ENCODE peak calls at places on chromosomes 1 and 21, in ten cellular contexts. D is PC-3, U is GM23248, T is H9, E is IMR-90, B is mammary epithelial cell, O is hepatocyte, S is HCT116, L is MM.1S, P is Karpas-422. M is an unnamed sample.

GRCh38 chr1:46486432-46487015 is 3.1 kb upstream of the DMBX1 start:
- DNase-seq in E (no peak), P (no peak), S (no peak), O (no peak), U (no peak), T (no peak), L (no peak), B (no peak), D (no peak), M (no peak)

GRCh38 chr1:76073471-76073870 is 1.1 kb upstream of the ST6GALNAC3 start:
- DNase-seq in D (no peak), U (peak), B (peak), P (no peak), L (no peak), S (no peak), O (peak), T (no peak), E (peak), M (peak)

GRCh38 chr1:97008226-97008625 is 286.6 kb downstream of the PTBP2 start:
- DNase-seq in E (peak), U (peak), D (peak), S (no peak), P (no peak), T (no peak), L (no peak), B (no peak), O (no peak), M (no peak)

GRCh38 chr21:44795342-44795741 is 6.3 kb downstream of the UBE2G2 start:
- DNase-seq in O (no peak), U (no peak), E (no peak), L (no peak), P (no peak), D (no peak), S (no peak), T (no peak), B (no peak), M (no peak)

GRCh38 chr1:24294757-24295371 is 24.3 kb upstream of the GRHL3 start:
- DNase-seq in O (peak), E (no peak), P (no peak), S (no peak), T (no peak), L (no peak), U (peak), D (peak), B (peak), M (peak)

GRCh38 chr1:56418047-56418680 is 161.2 kb downstream of the PLPP3 start:
- DNase-seq in E (no peak), P (no peak), S (no peak), B (no peak), T (no peak), O (no peak), L (no peak), U (no peak), D (no peak), M (no peak)

GRCh38 chr1:110535985-110536384 is 17.0 kb upstream of the KCNA10 start:
- DNase-seq in B (no peak), S (no peak), T (no peak), L (no peak), U (no peak), P (no peak), E (peak), D (no peak), O (no peak), M (no peak)

GRCh38 chr1:68293122-68293521 is 60.8 kb upstream of the WLS start:
- DNase-seq in P (no peak), S (no peak), D (no peak), O (no peak), T (peak), B (no peak), E (no peak), L (no peak), U (peak), M (peak)

GRCh38 chr1:46622341-46622740 is 5.7 kb upstream of the MOB3C start:
- DNase-seq in S (no peak), L (peak), U (peak), P (peak), D (peak), B (peak), E (peak), O (no peak), T (peak), M (peak)

GRCh38 chr1:193846881-193847280 is 660.5 kb upstream of the B3GALT2 start:
- DNase-seq in T (no peak), L (no peak), B (no peak), D (no peak), U (no peak), O (no peak), P (no peak), S (no peak), E (peak), M (no peak)

GRCh38 chr1:57158660-57159059 is 192.8 kb upstream of the C8B start:
- DNase-seq in S (no peak), L (no peak), O (no peak), T (no peak), E (no peak), U (peak), D (no peak), P (no peak), B (no peak), M (no peak)

GRCh38 chr1:98260839-98261238 is 340.0 kb upstream of the DPYD start:
- DNase-seq in T (no peak), L (no peak), E (no peak), B (no peak), U (no peak), P (no peak), S (no peak), D (no peak), O (no peak), M (peak)

GRCh38 chr21:22961248-22961647 is 1963.0 kb downstream of the NCAM2 start:
- DNase-seq in E (no peak), L (peak), O (no peak), U (no peak), S (no peak), D (no peak), P (no peak), T (no peak), B (no peak), M (no peak)

GRCh38 chr1:3116560-3116959 is 47.6 kb downstream of the PRDM16 start:
- DNase-seq in P (no peak), L (no peak), T (no peak), O (no peak), U (no peak), B (no peak), E (no peak), D (no peak), S (no peak), M (no peak)

GRCh38 chr1:222416001-222416791 is 131.7 kb downstream of the HHIPL2 start:
- DNase-seq in U (no peak), L (no peak), O (no peak), B (peak), E (peak), T (no peak), D (no peak), S (no peak), P (no peak), M (no peak)

GRCh38 chr1:226779536-226779935 is 40.5 kb upstream of the ITPKB start:
- DNase-seq in L (no peak), P (no peak), O (no peak), S (no peak), E (no peak), D (peak), T (no peak), U (no peak), B (no peak), M (no peak)

GRCh38 chr1:235073331-235073967 is 55.2 kb downstream of the TOMM20 start:
- DNase-seq in O (peak), U (peak), D (peak), B (peak), T (no peak), L (no peak), S (no peak), E (no peak), P (no peak), M (no peak)

GRCh38 chr1:89942825-89943658 is 51.9 kb upstream of the ZNF326 start:
- DNase-seq in P (no peak), U (peak), O (peak), B (no peak), E (peak), L (no peak), S (no peak), D (peak), T (no peak), M (no peak)

GRCh38 chr1:108027389-108027788 is 62.4 kb upstream of the VAV3 start:
- DNase-seq in O (no peak), L (no peak), U (no peak), D (no peak), T (no peak), P (no peak), S (no peak), B (no peak), E (no peak), M (no peak)

GRCh38 chr1:7482772-7483495 is 288.2 kb upstream of the VAMP3 start:
- DNase-seq in O (no peak), L (no peak), T (no peak), D (no peak), E (no peak), U (no peak), P (peak), B (no peak), S (no peak), M (no peak)

GRCh38 chr1:216596298-216596947 is 126.8 kb downstream of the ESRRG start:
- DNase-seq in D (no peak), L (no peak), U (no peak), B (no peak), E (peak), O (no peak), T (no peak), S (no peak), P (no peak), M (peak)

GRCh38 chr1:66695121-66695520 is 57.1 kb upstream of the DYNLT5 start:
- DNase-seq in L (no peak), T (no peak), E (no peak), U (no peak), O (no peak), D (no peak), S (no peak), B (no peak), P (no peak), M (peak)
- H2AFZ ChIP-seq in L (no peak), T (no peak), E (no peak), U (no peak), O (no peak), D (no peak), S (no peak), B (no peak), P (no peak), M (no peak)

DNA sequence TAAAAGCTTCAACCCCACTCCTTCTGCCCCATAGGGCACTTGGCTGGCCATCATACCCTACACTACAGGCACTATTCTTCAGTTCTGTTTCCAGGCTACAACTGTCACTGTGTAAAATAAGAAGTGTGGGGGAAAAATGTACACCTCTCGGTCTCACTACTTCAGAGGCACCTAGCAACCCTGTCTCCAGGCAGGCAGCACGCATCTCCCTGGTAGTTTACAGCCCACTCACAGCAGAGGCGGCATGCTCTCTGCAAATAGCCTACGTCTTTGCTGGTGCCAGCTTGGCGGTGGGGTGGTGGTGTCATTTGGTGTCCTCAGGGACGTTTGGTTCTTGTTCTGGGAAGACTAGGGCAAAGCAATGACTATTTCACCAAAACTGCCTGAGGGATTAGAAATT is 48.2 kb upstream of the BTG3 start:
- DNase-seq in L (no peak), O (no peak), S (no peak), E (no peak), U (no peak), P (no peak), D (no peak), B (no peak), T (no peak), M (no peak)
- H2AFZ ChIP-seq in L (no peak), O (no peak), S (no peak), E (no peak), U (no peak), P (no peak), D (no peak), B (no peak), T (no peak), M (peak)

DNA sequence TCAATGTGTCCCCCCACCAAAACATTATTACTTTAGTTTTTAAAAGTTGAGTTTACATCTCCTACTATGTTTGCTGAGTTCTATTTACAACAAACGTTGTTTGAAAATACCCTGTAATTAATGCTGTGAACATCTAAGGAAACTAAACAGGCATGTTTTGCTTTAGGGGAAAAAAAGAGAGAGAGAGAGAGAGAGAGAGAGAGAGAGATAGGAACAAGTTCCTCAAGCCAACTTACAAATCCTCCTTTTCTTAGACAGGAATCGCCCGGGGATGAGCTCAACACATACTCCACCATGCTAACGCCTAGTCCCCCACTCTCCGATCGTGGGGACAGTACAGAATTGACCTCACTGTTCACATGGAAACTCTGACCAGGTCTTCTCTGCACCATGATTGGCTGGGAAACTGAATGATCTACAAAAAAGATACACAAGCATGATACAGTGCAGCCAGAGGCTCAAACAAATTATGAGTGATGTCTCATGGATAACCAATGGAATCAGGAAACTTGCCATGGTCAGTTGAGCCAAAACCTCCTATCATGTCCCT is 59.8 kb downstream of the PUM1 start:
- DNase-seq in O (no peak), D (no peak), B (no peak), U (no peak), P (no peak), S (no peak), L (no peak), E (no peak), T (no peak), M (no peak)
- H2AFZ ChIP-seq in O (no peak), D (no peak), B (no peak), U (no peak), P (no peak), S (no peak), L (no peak), E (no peak), T (no peak), M (no peak)

GRCh38 chr1:51341876-51342496 is 11.6 kb upstream of the TTC39A start:
- DNase-seq in P (peak), B (no peak), S (no peak), E (no peak), O (no peak), L (no peak), T (no peak), D (no peak), U (no peak), M (no peak)
- H2AFZ ChIP-seq in P (peak), B (no peak), S (no peak), E (no peak), O (no peak), L (no peak), T (no peak), D (no peak), U (no peak), M (no peak)

GRCh38 chr1:22044690-22045420 is 7.7 kb upstream of the CDC42 start:
- DNase-seq in L (no peak), O (no peak), P (no peak), T (no peak), E (peak), D (peak), S (no peak), U (peak), B (peak), M (no peak)

GRCh38 chr1:22050330-22050729 is 2.2 kb upstream of the CDC42 start:
- DNase-seq in E (no peak), B (no peak), L (no peak), P (no peak), D (no peak), U (no peak), S (no peak), O (no peak), T (no peak), M (no peak)

GRCh38 chr1:22045604-22046228 is 6.8 kb upstream of the CDC42 start:
- DNase-seq in O (no peak), D (peak), E (no peak), B (peak), U (peak), P (no peak), L (no peak), S (no peak), T (no peak), M (no peak)

GRCh38 chr1:22051607-22052114 is 848 bp upstream of the CDC42 start:
- DNase-seq in O (no peak), E (no peak), T (no peak), D (no peak), S (no peak), U (no peak), P (no peak), B (no peak), L (no peak), M (no peak)

DNA sequence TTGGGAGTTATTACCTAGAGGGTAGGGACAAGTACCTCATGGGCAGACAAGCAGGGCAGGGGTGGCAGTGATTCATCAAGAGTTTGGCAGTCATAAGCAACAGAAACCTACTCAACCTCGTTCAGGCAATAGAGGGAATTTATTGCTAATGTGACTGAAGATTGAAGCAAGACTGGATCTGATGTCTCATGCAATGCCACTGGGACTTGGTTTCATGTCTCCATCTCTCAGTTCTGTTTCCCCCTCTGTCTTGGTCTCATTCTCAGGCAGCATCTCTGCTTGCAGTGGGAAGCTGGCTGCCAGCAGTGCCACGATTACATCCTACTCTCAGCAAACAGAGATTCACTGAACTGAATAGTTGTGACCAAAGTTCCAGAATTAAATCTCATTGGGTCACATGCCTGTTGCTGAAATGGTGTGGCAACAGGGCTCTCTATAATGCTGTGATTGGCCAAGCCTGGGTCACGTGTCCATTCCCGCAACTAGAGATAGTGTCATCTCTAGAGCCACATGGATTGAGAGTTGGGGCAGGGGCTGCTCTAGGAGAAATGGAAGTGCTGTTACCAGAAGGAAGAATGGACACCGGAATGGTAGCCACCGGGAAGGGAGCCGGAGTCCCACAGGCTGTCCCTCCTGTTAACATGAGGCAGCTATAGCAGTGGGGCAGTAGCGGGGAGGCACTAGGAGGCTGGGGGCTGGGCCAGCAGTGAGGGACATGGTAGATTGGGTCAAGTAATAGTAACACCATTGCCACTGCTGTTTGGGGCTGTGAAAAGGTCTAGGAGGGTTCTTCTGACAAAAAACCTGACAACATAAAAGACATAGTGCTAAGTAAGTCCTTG is 3.9 kb upstream of the CDC42 start:
- DNase-seq in S (no peak), P (peak), L (no peak), B (peak), O (no peak), E (peak), D (peak), T (peak), U (peak), M (peak)
- H2AFZ ChIP-seq in S (no peak), P (peak), L (no peak), B (no peak), O (no peak), E (no peak), D (no peak), T (peak), U (no peak), M (peak)

DNA sequence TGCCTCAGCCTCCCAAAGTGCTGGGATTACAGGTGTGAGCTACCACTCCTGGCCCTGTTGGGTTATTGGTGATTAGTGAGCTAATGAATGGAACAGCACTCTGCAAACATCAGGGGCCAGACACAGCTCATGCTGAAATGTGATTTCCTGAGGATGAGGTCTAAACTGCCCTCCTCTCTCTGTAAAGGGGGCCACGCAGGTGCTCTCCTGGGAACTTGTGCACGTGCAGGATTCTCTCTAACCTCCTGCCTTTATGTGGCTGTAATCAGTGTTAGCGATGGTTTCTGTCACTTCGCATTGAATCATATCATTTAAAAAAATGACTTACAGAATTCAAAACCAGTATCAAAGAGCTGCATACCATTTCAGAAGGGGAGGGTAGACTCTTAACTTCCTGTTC is 3.6 kb downstream of the GPR157 start:
- DNase-seq in L (no peak), U (no peak), E (no peak), B (no peak), S (no peak), D (no peak), O (no peak), T (no peak), P (no peak), M (no peak)
- H2AFZ ChIP-seq in L (no peak), U (no peak), E (no peak), B (no peak), S (no peak), D (no peak), O (no peak), T (no peak), P (no peak), M (no peak)